ENCODE peak calls at places on chromosomes 2 and 18, in five cellular contexts. One of them, this sample, is unnamed.

GRCh38 chr2:156955701-156956100 is 301.8 kb upstream of the GALNT5 start:
- DNase-seq in HepG2: no peak
- DNase-seq in H1: no peak
- DNase-seq in GM12878: no peak
- DNase-seq in K562: no peak
- DNase-seq in this sample: no peak

GRCh38 chr2:238138331-238139102 is at the start of gene KLHL30:
- DNase-seq in HepG2: no peak
- DNase-seq in H1: no peak
- DNase-seq in GM12878: no peak
- DNase-seq in K562: no peak
- DNase-seq in this sample: no peak

GRCh38 chr18:45910405-45911023 is 56.6 kb downstream of the EPG5 start:
- DNase-seq in HepG2: peak
- DNase-seq in H1: peak
- DNase-seq in GM12878: peak
- DNase-seq in K562: peak
- DNase-seq in this sample: peak

GRCh38 chr18:44130365-44130942 is 550.2 kb upstream of the SETBP1 start:
- DNase-seq in HepG2: peak
- DNase-seq in H1: no peak
- DNase-seq in GM12878: no peak
- DNase-seq in K562: peak
- DNase-seq in this sample: no peak

GRCh38 chr2:189819297-189819704 is 35.1 kb downstream of the PMS1 start:
- DNase-seq in HepG2: no peak
- DNase-seq in H1: no peak
- DNase-seq in GM12878: no peak
- DNase-seq in K562: no peak
- DNase-seq in this sample: no peak

GRCh38 chr2:159213296-159213695 is 73.2 kb downstream of the WDSUB1 start:
- DNase-seq in HepG2: no peak
- DNase-seq in H1: no peak
- DNase-seq in GM12878: no peak
- DNase-seq in K562: no peak
- DNase-seq in this sample: no peak

GRCh38 chr2:165044505-165045303 is 89.4 kb upstream of the SLC38A11 start:
- DNase-seq in HepG2: no peak
- DNase-seq in H1: no peak
- DNase-seq in GM12878: no peak
- DNase-seq in K562: no peak
- DNase-seq in this sample: no peak

GRCh38 chr18:34767601-34768027 is 57.5 kb downstream of the DTNA start:
- DNase-seq in HepG2: no peak
- DNase-seq in H1: no peak
- DNase-seq in GM12878: no peak
- DNase-seq in K562: no peak
- DNase-seq in this sample: no peak

GRCh38 chr2:131641414-131642206 is 113.9 kb downstream of the CCDC74A start:
- DNase-seq in HepG2: no peak
- DNase-seq in H1: no peak
- DNase-seq in GM12878: no peak
- DNase-seq in K562: peak
- DNase-seq in this sample: no peak

GRCh38 chr18:24801011-24801410 is 340.6 kb downstream of the HRH4 start:
- DNase-seq in HepG2: no peak
- DNase-seq in H1: no peak
- DNase-seq in GM12878: no peak
- DNase-seq in K562: no peak
- DNase-seq in this sample: no peak

GRCh38 chr18:78473563-78473962 is 506.1 kb upstream of the SALL3 start:
- DNase-seq in HepG2: no peak
- DNase-seq in H1: no peak
- DNase-seq in GM12878: no peak
- DNase-seq in K562: no peak
- DNase-seq in this sample: no peak

GRCh38 chr2:122056853-122057252 is 301.4 kb downstream of the TSN start:
- DNase-seq in HepG2: peak
- DNase-seq in H1: no peak
- DNase-seq in GM12878: no peak
- DNase-seq in K562: no peak
- DNase-seq in this sample: no peak

GRCh38 chr2:172442072-172442895 is 14.9 kb downstream of the ITGA6 start:
- DNase-seq in HepG2: peak
- DNase-seq in H1: no peak
- DNase-seq in GM12878: no peak
- DNase-seq in K562: no peak
- DNase-seq in this sample: peak

GRCh38 chr2:46276652-46277051 is 20.6 kb upstream of the EPAS1 start:
- DNase-seq in HepG2: no peak
- DNase-seq in H1: no peak
- DNase-seq in GM12878: no peak
- DNase-seq in K562: no peak
- DNase-seq in this sample: no peak
- TF ChIP-seq ZNF274 in HepG2: no peak
- TF ChIP-seq ZNF274 in H1: no peak
- TF ChIP-seq ZNF274 in GM12878: no peak
- TF ChIP-seq ZNF274 in K562: no peak
- TF ChIP-seq ZNF274 in this sample: no peak

GRCh38 chr2:177164131-177164530 is 48.5 kb upstream of the HNRNPA3 start:
- DNase-seq in HepG2: no peak
- DNase-seq in H1: no peak
- DNase-seq in GM12878: no peak
- DNase-seq in K562: no peak
- DNase-seq in this sample: no peak

GRCh38 chr2:177164584-177165052 is 48.0 kb upstream of the HNRNPA3 start:
- DNase-seq in HepG2: peak
- DNase-seq in H1: peak
- DNase-seq in GM12878: peak
- DNase-seq in K562: peak
- DNase-seq in this sample: peak

GRCh38 chr2:177169810-177170514 is 42.6 kb upstream of the HNRNPA3 start:
- DNase-seq in HepG2: peak
- DNase-seq in H1: no peak
- DNase-seq in GM12878: peak
- DNase-seq in K562: no peak
- DNase-seq in this sample: no peak

GRCh38 chr2:177165103-177165583 is 47.5 kb upstream of the HNRNPA3 start:
- DNase-seq in HepG2: no peak
- DNase-seq in H1: no peak
- DNase-seq in GM12878: peak
- DNase-seq in K562: no peak
- DNase-seq in this sample: no peak

DNA sequence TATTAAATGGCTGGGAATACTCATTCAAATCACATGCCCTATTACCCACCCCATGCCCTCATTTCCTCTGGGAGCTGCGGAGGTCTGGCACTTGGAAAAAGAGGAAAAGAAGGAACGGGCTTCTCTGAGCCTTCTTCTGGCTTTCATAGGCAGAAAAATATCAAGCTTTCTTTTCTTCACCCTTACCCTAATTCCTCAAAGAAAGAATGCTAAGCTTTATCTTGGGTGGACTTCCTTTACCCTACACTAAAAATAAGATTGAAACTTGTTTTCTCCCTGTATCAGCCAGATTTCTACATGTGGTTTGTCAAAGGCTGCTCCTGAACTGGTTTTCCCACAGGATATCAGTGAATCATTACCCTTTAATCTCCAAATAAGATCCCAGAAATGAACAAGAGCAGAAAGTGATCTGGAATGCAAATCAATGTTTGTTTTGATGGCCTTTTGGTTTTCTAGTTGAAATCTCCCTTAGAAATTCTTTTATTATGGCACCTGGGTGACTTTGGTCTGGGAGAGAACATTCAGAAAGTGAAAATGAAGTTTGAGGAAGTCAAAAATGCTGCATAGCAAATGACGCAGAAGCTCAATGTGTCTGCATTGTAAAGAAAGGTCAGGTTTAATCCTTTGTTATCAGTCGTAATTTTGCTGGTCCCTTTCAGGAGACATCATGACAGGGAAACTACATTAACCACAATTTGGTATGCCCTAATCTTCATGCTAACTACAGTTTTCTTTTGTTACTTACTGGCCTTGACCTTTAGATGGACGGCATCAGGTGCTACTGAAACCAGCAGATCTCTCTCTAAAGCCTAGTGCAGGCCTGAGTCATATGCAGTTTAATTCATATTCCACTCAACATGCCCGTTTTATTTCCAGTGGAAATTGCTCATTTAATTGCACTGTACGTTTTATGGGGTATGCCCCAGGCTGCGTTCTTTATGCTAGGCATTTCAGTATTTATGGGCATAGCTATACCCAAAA is 46.6 kb upstream of the HNRNPA3 start:
- DNase-seq in HepG2: peak
- DNase-seq in H1: no peak
- DNase-seq in GM12878: peak
- DNase-seq in K562: no peak
- DNase-seq in this sample: no peak
- TF ChIP-seq POLR2AphosphoS5 in HepG2: peak
- TF ChIP-seq POLR2AphosphoS5 in H1: no peak
- TF ChIP-seq POLR2AphosphoS5 in GM12878: no peak
- TF ChIP-seq POLR2AphosphoS5 in K562: no peak
- TF ChIP-seq POLR2AphosphoS5 in this sample: peak

GRCh38 chr2:158142568-158143332 is 41.1 kb downstream of the UPP2 start:
- DNase-seq in HepG2: no peak
- DNase-seq in H1: no peak
- DNase-seq in GM12878: no peak
- DNase-seq in K562: no peak
- DNase-seq in this sample: no peak
- TF ChIP-seq MAX in HepG2: no peak
- TF ChIP-seq MAX in H1: no peak
- TF ChIP-seq MAX in GM12878: no peak
- TF ChIP-seq MAX in K562: no peak
- TF ChIP-seq MAX in this sample: no peak

GRCh38 chr2:38991899-38992298 is 102.2 kb downstream of the ARHGEF33 start:
- DNase-seq in HepG2: no peak
- DNase-seq in H1: no peak
- DNase-seq in GM12878: no peak
- DNase-seq in K562: no peak
- DNase-seq in this sample: no peak

GRCh38 chr2:39000552-39000951 is 110.9 kb downstream of the ARHGEF33 start:
- DNase-seq in HepG2: no peak
- DNase-seq in H1: no peak
- DNase-seq in GM12878: no peak
- DNase-seq in K562: no peak
- DNase-seq in this sample: no peak

DNA sequence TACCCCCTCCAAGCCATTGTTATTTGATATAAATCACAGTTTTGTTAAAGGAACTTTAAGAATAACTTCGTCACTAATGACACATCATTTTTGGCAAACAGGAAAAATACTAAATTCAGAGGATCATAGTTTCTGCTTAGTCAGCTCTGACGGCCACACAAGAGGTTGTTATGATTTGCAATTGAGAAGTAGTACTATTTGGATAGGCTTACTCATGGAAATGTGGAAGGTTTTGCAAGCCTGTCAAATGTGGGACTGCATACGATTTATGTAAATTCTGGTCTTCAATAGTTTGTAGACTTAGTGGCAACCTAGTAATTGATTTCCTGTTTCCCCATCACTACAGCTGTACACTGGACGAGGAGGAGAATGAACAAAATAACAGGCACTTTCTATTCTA is 108.1 kb downstream of the ARHGEF33 start:
- DNase-seq in HepG2: peak
- DNase-seq in H1: no peak
- DNase-seq in GM12878: no peak
- DNase-seq in K562: no peak
- DNase-seq in this sample: no peak
- TF ChIP-seq ZNF274 in HepG2: no peak
- TF ChIP-seq ZNF274 in H1: no peak
- TF ChIP-seq ZNF274 in GM12878: no peak
- TF ChIP-seq ZNF274 in K562: no peak
- TF ChIP-seq ZNF274 in this sample: no peak

GRCh38 chr2:242031481-242032019 is 162.0 kb downstream of the RTP5 start:
- DNase-seq in HepG2: no peak
- DNase-seq in H1: no peak
- DNase-seq in GM12878: no peak
- DNase-seq in K562: no peak
- DNase-seq in this sample: no peak
- TF ChIP-seq POLR2AphosphoS5 in HepG2: no peak
- TF ChIP-seq POLR2AphosphoS5 in H1: no peak
- TF ChIP-seq POLR2AphosphoS5 in GM12878: no peak
- TF ChIP-seq POLR2AphosphoS5 in K562: no peak
- TF ChIP-seq POLR2AphosphoS5 in this sample: no peak